ENCODE peak calls at places on chromosomes 12 and 14, in nine cellular contexts. One of them, this sample, is unnamed.

GRCh38 chr12:57716305-57716704 is 22.2 kb downstream of the AGAP2 start:
- DNase-seq in T-helper 17 cell: no peak
- DNase-seq in Calu3: no peak
- DNase-seq in foreskin fibroblast: no peak
- DNase-seq in stimulated activated CD8-positive, alpha-beta memory T cell treated with anti-CD3 and anti-CD28 coated beads, Interleukin-4, amount 100 ng/mL, for 4 hours: no peak
- DNase-seq in kidney: no peak
- DNase-seq in kidney tubule cell: no peak
- DNase-seq in spleen: no peak
- DNase-seq in AML-193: no peak
- DNase-seq in this sample: no peak

GRCh38 chr12:53476769-53477209 is 22.5 kb downstream of the MAP3K12 start:
- DNase-seq in Calu3: no peak
- DNase-seq in T-helper 17 cell: no peak
- DNase-seq in AML-193: peak
- DNase-seq in kidney: no peak
- DNase-seq in foreskin fibroblast: no peak
- DNase-seq in kidney tubule cell: no peak
- DNase-seq in stimulated activated CD8-positive, alpha-beta memory T cell treated with anti-CD3 and anti-CD28 coated beads, Interleukin-4, amount 100 ng/mL, for 4 hours: no peak
- DNase-seq in spleen: no peak
- DNase-seq in this sample: no peak

GRCh38 chr12:79908366-79908765 is 26.5 kb downstream of the PPP1R12A start:
- DNase-seq in Calu3: no peak
- DNase-seq in T-helper 17 cell: no peak
- DNase-seq in foreskin fibroblast: no peak
- DNase-seq in kidney tubule cell: no peak
- DNase-seq in spleen: no peak
- DNase-seq in stimulated activated CD8-positive, alpha-beta memory T cell treated with anti-CD3 and anti-CD28 coated beads, Interleukin-4, amount 100 ng/mL, for 4 hours: no peak
- DNase-seq in AML-193: no peak
- DNase-seq in kidney: no peak
- DNase-seq in this sample: no peak

GRCh38 chr12:120216742-120217595 is 16.1 kb upstream of the RPLP0 start:
- DNase-seq in AML-193: peak
- DNase-seq in stimulated activated CD8-positive, alpha-beta memory T cell treated with anti-CD3 and anti-CD28 coated beads, Interleukin-4, amount 100 ng/mL, for 4 hours: no peak
- DNase-seq in Calu3: no peak
- DNase-seq in kidney tubule cell: no peak
- DNase-seq in foreskin fibroblast: no peak
- DNase-seq in spleen: no peak
- DNase-seq in T-helper 17 cell: no peak
- DNase-seq in kidney: peak
- DNase-seq in this sample: no peak

GRCh38 chr14:92627707-92628215 is 114.2 kb downstream of the RIN3 start:
- DNase-seq in T-helper 17 cell: no peak
- DNase-seq in spleen: no peak
- DNase-seq in kidney: no peak
- DNase-seq in AML-193: no peak
- DNase-seq in foreskin fibroblast: no peak
- DNase-seq in kidney tubule cell: no peak
- DNase-seq in Calu3: no peak
- DNase-seq in stimulated activated CD8-positive, alpha-beta memory T cell treated with anti-CD3 and anti-CD28 coated beads, Interleukin-4, amount 100 ng/mL, for 4 hours: no peak
- DNase-seq in this sample: no peak

GRCh38 chr12:11705010-11705409 is 55.5 kb downstream of the ETV6 start:
- DNase-seq in AML-193: no peak
- DNase-seq in foreskin fibroblast: peak
- DNase-seq in Calu3: peak
- DNase-seq in kidney: no peak
- DNase-seq in spleen: no peak
- DNase-seq in kidney tubule cell: peak
- DNase-seq in stimulated activated CD8-positive, alpha-beta memory T cell treated with anti-CD3 and anti-CD28 coated beads, Interleukin-4, amount 100 ng/mL, for 4 hours: no peak
- DNase-seq in T-helper 17 cell: no peak
- DNase-seq in this sample: no peak

GRCh38 chr14:63174760-63175191 is 29.5 kb upstream of the RHOJ start:
- DNase-seq in kidney: no peak
- DNase-seq in spleen: no peak
- DNase-seq in stimulated activated CD8-positive, alpha-beta memory T cell treated with anti-CD3 and anti-CD28 coated beads, Interleukin-4, amount 100 ng/mL, for 4 hours: no peak
- DNase-seq in AML-193: no peak
- DNase-seq in Calu3: peak
- DNase-seq in kidney tubule cell: peak
- DNase-seq in foreskin fibroblast: peak
- DNase-seq in T-helper 17 cell: no peak
- DNase-seq in this sample: no peak

GRCh38 chr12:88643685-88644084 is 63.4 kb upstream of the KITLG start:
- DNase-seq in foreskin fibroblast: peak
- DNase-seq in spleen: no peak
- DNase-seq in kidney tubule cell: no peak
- DNase-seq in Calu3: no peak
- DNase-seq in stimulated activated CD8-positive, alpha-beta memory T cell treated with anti-CD3 and anti-CD28 coated beads, Interleukin-4, amount 100 ng/mL, for 4 hours: no peak
- DNase-seq in T-helper 17 cell: no peak
- DNase-seq in AML-193: no peak
- DNase-seq in kidney: no peak
- DNase-seq in this sample: no peak

GRCh38 chr14:68785817-68786490 is 6.9 kb downstream of the ZFP36L1 start:
- DNase-seq in foreskin fibroblast: peak
- DNase-seq in AML-193: no peak
- DNase-seq in kidney tubule cell: peak
- DNase-seq in stimulated activated CD8-positive, alpha-beta memory T cell treated with anti-CD3 and anti-CD28 coated beads, Interleukin-4, amount 100 ng/mL, for 4 hours: no peak
- DNase-seq in spleen: peak
- DNase-seq in Calu3: no peak
- DNase-seq in T-helper 17 cell: peak
- DNase-seq in kidney: no peak
- DNase-seq in this sample: no peak

GRCh38 chr12:129423041-129423580 is 480.7 kb downstream of the TMEM132D start:
- DNase-seq in foreskin fibroblast: no peak
- DNase-seq in kidney tubule cell: no peak
- DNase-seq in T-helper 17 cell: no peak
- DNase-seq in Calu3: no peak
- DNase-seq in kidney: no peak
- DNase-seq in AML-193: no peak
- DNase-seq in stimulated activated CD8-positive, alpha-beta memory T cell treated with anti-CD3 and anti-CD28 coated beads, Interleukin-4, amount 100 ng/mL, for 4 hours: no peak
- DNase-seq in spleen: no peak
- DNase-seq in this sample: no peak

GRCh38 chr12:116610971-116611541 is 51.9 kb downstream of the MAP1LC3B2 start:
- DNase-seq in foreskin fibroblast: no peak
- DNase-seq in kidney tubule cell: no peak
- DNase-seq in Calu3: peak
- DNase-seq in stimulated activated CD8-positive, alpha-beta memory T cell treated with anti-CD3 and anti-CD28 coated beads, Interleukin-4, amount 100 ng/mL, for 4 hours: no peak
- DNase-seq in kidney: no peak
- DNase-seq in AML-193: no peak
- DNase-seq in spleen: no peak
- DNase-seq in T-helper 17 cell: no peak
- DNase-seq in this sample: no peak

GRCh38 chr14:55099741-55100140 is 29.3 kb upstream of the LGALS3 start:
- DNase-seq in kidney tubule cell: no peak
- DNase-seq in T-helper 17 cell: no peak
- DNase-seq in spleen: no peak
- DNase-seq in kidney: no peak
- DNase-seq in Calu3: no peak
- DNase-seq in stimulated activated CD8-positive, alpha-beta memory T cell treated with anti-CD3 and anti-CD28 coated beads, Interleukin-4, amount 100 ng/mL, for 4 hours: no peak
- DNase-seq in AML-193: no peak
- DNase-seq in foreskin fibroblast: no peak
- DNase-seq in this sample: no peak

GRCh38 chr12:79186506-79186905 is 321.9 kb downstream of the SYT1 start:
- DNase-seq in kidney: no peak
- DNase-seq in kidney tubule cell: no peak
- DNase-seq in Calu3: no peak
- DNase-seq in T-helper 17 cell: no peak
- DNase-seq in foreskin fibroblast: no peak
- DNase-seq in AML-193: no peak
- DNase-seq in spleen: no peak
- DNase-seq in stimulated activated CD8-positive, alpha-beta memory T cell treated with anti-CD3 and anti-CD28 coated beads, Interleukin-4, amount 100 ng/mL, for 4 hours: no peak
- DNase-seq in this sample: no peak

GRCh38 chr12:990308-990648 is 745 bp upstream of the ERC1 start:
- DNase-seq in stimulated activated CD8-positive, alpha-beta memory T cell treated with anti-CD3 and anti-CD28 coated beads, Interleukin-4, amount 100 ng/mL, for 4 hours: peak
- DNase-seq in kidney: peak
- DNase-seq in Calu3: peak
- DNase-seq in kidney tubule cell: peak
- DNase-seq in spleen: peak
- DNase-seq in foreskin fibroblast: peak
- DNase-seq in T-helper 17 cell: no peak
- DNase-seq in AML-193: peak
- DNase-seq in this sample: no peak

GRCh38 chr12:127060933-127061332 is 1206.0 kb upstream of the TMEM132C start:
- DNase-seq in T-helper 17 cell: no peak
- DNase-seq in Calu3: no peak
- DNase-seq in foreskin fibroblast: no peak
- DNase-seq in kidney tubule cell: no peak
- DNase-seq in kidney: no peak
- DNase-seq in stimulated activated CD8-positive, alpha-beta memory T cell treated with anti-CD3 and anti-CD28 coated beads, Interleukin-4, amount 100 ng/mL, for 4 hours: no peak
- DNase-seq in spleen: no peak
- DNase-seq in AML-193: no peak
- DNase-seq in this sample: no peak

GRCh38 chr14:99727096-99727870 is 43.2 kb downstream of the CYP46A1 start:
- DNase-seq in Calu3: no peak
- DNase-seq in T-helper 17 cell: peak
- DNase-seq in spleen: peak
- DNase-seq in kidney tubule cell: no peak
- DNase-seq in stimulated activated CD8-positive, alpha-beta memory T cell treated with anti-CD3 and anti-CD28 coated beads, Interleukin-4, amount 100 ng/mL, for 4 hours: no peak
- DNase-seq in foreskin fibroblast: no peak
- DNase-seq in AML-193: no peak
- DNase-seq in kidney: peak
- DNase-seq in this sample: no peak

GRCh38 chr14:68734231-68734732 is 58.6 kb downstream of the ZFP36L1 start:
- DNase-seq in T-helper 17 cell: no peak
- DNase-seq in stimulated activated CD8-positive, alpha-beta memory T cell treated with anti-CD3 and anti-CD28 coated beads, Interleukin-4, amount 100 ng/mL, for 4 hours: peak
- DNase-seq in AML-193: peak
- DNase-seq in kidney tubule cell: peak
- DNase-seq in foreskin fibroblast: no peak
- DNase-seq in kidney: no peak
- DNase-seq in Calu3: no peak
- DNase-seq in spleen: peak
- DNase-seq in this sample: no peak

GRCh38 chr14:51862171-51862838 is 1.9 kb downstream of the GNG2 start:
- DNase-seq in kidney: no peak
- DNase-seq in Calu3: no peak
- DNase-seq in foreskin fibroblast: no peak
- DNase-seq in T-helper 17 cell: no peak
- DNase-seq in AML-193: no peak
- DNase-seq in stimulated activated CD8-positive, alpha-beta memory T cell treated with anti-CD3 and anti-CD28 coated beads, Interleukin-4, amount 100 ng/mL, for 4 hours: no peak
- DNase-seq in kidney tubule cell: no peak
- DNase-seq in spleen: no peak
- DNase-seq in this sample: no peak

GRCh38 chr14:25308244-25308643 is 258.3 kb upstream of the STXBP6 start:
- DNase-seq in foreskin fibroblast: no peak
- DNase-seq in AML-193: no peak
- DNase-seq in stimulated activated CD8-positive, alpha-beta memory T cell treated with anti-CD3 and anti-CD28 coated beads, Interleukin-4, amount 100 ng/mL, for 4 hours: no peak
- DNase-seq in T-helper 17 cell: no peak
- DNase-seq in kidney: no peak
- DNase-seq in Calu3: no peak
- DNase-seq in kidney tubule cell: no peak
- DNase-seq in spleen: no peak
- DNase-seq in this sample: no peak

GRCh38 chr12:131087302-131087818 is 133.7 kb downstream of the ADGRD1 start:
- DNase-seq in kidney: peak
- DNase-seq in foreskin fibroblast: no peak
- DNase-seq in spleen: no peak
- DNase-seq in stimulated activated CD8-positive, alpha-beta memory T cell treated with anti-CD3 and anti-CD28 coated beads, Interleukin-4, amount 100 ng/mL, for 4 hours: no peak
- DNase-seq in T-helper 17 cell: no peak
- DNase-seq in kidney tubule cell: no peak
- DNase-seq in Calu3: peak
- DNase-seq in AML-193: no peak
- DNase-seq in this sample: no peak

GRCh38 chr14:57578427-57579220 is 85.0 kb upstream of the CCDC198 start:
- DNase-seq in foreskin fibroblast: no peak
- DNase-seq in spleen: no peak
- DNase-seq in stimulated activated CD8-positive, alpha-beta memory T cell treated with anti-CD3 and anti-CD28 coated beads, Interleukin-4, amount 100 ng/mL, for 4 hours: no peak
- DNase-seq in AML-193: no peak
- DNase-seq in Calu3: no peak
- DNase-seq in kidney tubule cell: peak
- DNase-seq in kidney: no peak
- DNase-seq in T-helper 17 cell: no peak
- DNase-seq in this sample: no peak

GRCh38 chr12:70534466-70534865 is 102.8 kb downstream of the PTPRB start:
- DNase-seq in foreskin fibroblast: no peak
- DNase-seq in kidney: no peak
- DNase-seq in spleen: no peak
- DNase-seq in Calu3: no peak
- DNase-seq in stimulated activated CD8-positive, alpha-beta memory T cell treated with anti-CD3 and anti-CD28 coated beads, Interleukin-4, amount 100 ng/mL, for 4 hours: no peak
- DNase-seq in T-helper 17 cell: no peak
- DNase-seq in AML-193: no peak
- DNase-seq in kidney tubule cell: no peak
- DNase-seq in this sample: no peak

GRCh38 chr14:68791078-68791983 is 1.5 kb downstream of the ZFP36L1 start:
- DNase-seq in stimulated activated CD8-positive, alpha-beta memory T cell treated with anti-CD3 and anti-CD28 coated beads, Interleukin-4, amount 100 ng/mL, for 4 hours: no peak
- DNase-seq in kidney tubule cell: peak
- DNase-seq in T-helper 17 cell: no peak
- DNase-seq in AML-193: no peak
- DNase-seq in Calu3: peak
- DNase-seq in kidney: no peak
- DNase-seq in foreskin fibroblast: no peak
- DNase-seq in spleen: peak
- DNase-seq in this sample: no peak

GRCh38 chr14:34700622-34701130 is 13.7 kb downstream of the CFL2 start:
- DNase-seq in kidney: no peak
- DNase-seq in stimulated activated CD8-positive, alpha-beta memory T cell treated with anti-CD3 and anti-CD28 coated beads, Interleukin-4, amount 100 ng/mL, for 4 hours: no peak
- DNase-seq in foreskin fibroblast: no peak
- DNase-seq in spleen: no peak
- DNase-seq in T-helper 17 cell: no peak
- DNase-seq in AML-193: no peak
- DNase-seq in Calu3: no peak
- DNase-seq in kidney tubule cell: no peak
- DNase-seq in this sample: no peak

GRCh38 chr12:52023182-52023975 is 16.6 kb downstream of the TAMALIN start:
- DNase-seq in AML-193: peak
- DNase-seq in spleen: peak
- DNase-seq in kidney tubule cell: peak
- DNase-seq in stimulated activated CD8-positive, alpha-beta memory T cell treated with anti-CD3 and anti-CD28 coated beads, Interleukin-4, amount 100 ng/mL, for 4 hours: peak
- DNase-seq in foreskin fibroblast: peak
- DNase-seq in kidney: peak
- DNase-seq in T-helper 17 cell: peak
- DNase-seq in Calu3: peak
- DNase-seq in this sample: peak

GRCh38 chr12:52380271-52380694 is 5.2 kb downstream of the KRT84 start:
- DNase-seq in foreskin fibroblast: no peak
- DNase-seq in Calu3: peak
- DNase-seq in stimulated activated CD8-positive, alpha-beta memory T cell treated with anti-CD3 and anti-CD28 coated beads, Interleukin-4, amount 100 ng/mL, for 4 hours: no peak
- DNase-seq in T-helper 17 cell: no peak
- DNase-seq in kidney: no peak
- DNase-seq in AML-193: peak
- DNase-seq in kidney tubule cell: peak
- DNase-seq in spleen: no peak
- DNase-seq in this sample: no peak

GRCh38 chr14:57492859-57493258 is 798 bp downstream of the CCDC198 start:
- DNase-seq in T-helper 17 cell: no peak
- DNase-seq in kidney tubule cell: peak
- DNase-seq in stimulated activated CD8-positive, alpha-beta memory T cell treated with anti-CD3 and anti-CD28 coated beads, Interleukin-4, amount 100 ng/mL, for 4 hours: no peak
- DNase-seq in spleen: no peak
- DNase-seq in Calu3: peak
- DNase-seq in kidney: no peak
- DNase-seq in AML-193: no peak
- DNase-seq in foreskin fibroblast: peak
- DNase-seq in this sample: no peak

GRCh38 chr12:42985506-42985905 is 396.0 kb upstream of the PRICKLE1 start:
- DNase-seq in AML-193: no peak
- DNase-seq in foreskin fibroblast: no peak
- DNase-seq in stimulated activated CD8-positive, alpha-beta memory T cell treated with anti-CD3 and anti-CD28 coated beads, Interleukin-4, amount 100 ng/mL, for 4 hours: no peak
- DNase-seq in kidney: no peak
- DNase-seq in kidney tubule cell: no peak
- DNase-seq in Calu3: no peak
- DNase-seq in T-helper 17 cell: no peak
- DNase-seq in spleen: no peak
- DNase-seq in this sample: no peak

GRCh38 chr12:15580431-15580830 is 208.8 kb downstream of the EPS8 start:
- DNase-seq in Calu3: no peak
- DNase-seq in T-helper 17 cell: no peak
- DNase-seq in spleen: no peak
- DNase-seq in AML-193: no peak
- DNase-seq in stimulated activated CD8-positive, alpha-beta memory T cell treated with anti-CD3 and anti-CD28 coated beads, Interleukin-4, amount 100 ng/mL, for 4 hours: no peak
- DNase-seq in kidney tubule cell: no peak
- DNase-seq in foreskin fibroblast: no peak
- DNase-seq in kidney: no peak
- DNase-seq in this sample: no peak